ENCODE peak calls at places on chromosomes 13 and 19, in eight cellular contexts. V is uterus, O is IMR-90, W is mesothelial cell of epicardium, D is heart left ventricle, R is cardiac muscle cell, A is A549, S is psoas muscle. G is an unnamed sample.

GRCh38 chr13:74641586-74641985 is 507.4 kb upstream of the KLF12 start:
- DNase-seq in V (no peak), O (peak; percentile 74), W (no peak), D (no peak), R (no peak), A (no peak), S (no peak), G (no peak)

GRCh38 chr13:72820156-72820897 is 38.4 kb downstream of the PIBF1 start:
- DNase-seq in V (no peak), O (peak; percentile 76), W (no peak), D (no peak), R (no peak), A (no peak), S (no peak), G (no peak)

GRCh38 chr13:112729408-112729807 is 39.6 kb downstream of the ATP11A start:
- DNase-seq in V (no peak), O (no peak), W (no peak), D (peak; percentile 77), R (peak; percentile 95), A (no peak), S (peak; percentile 50), G (no peak)

GRCh38 chr19:459724-460511 is 915 bp downstream of the SHC2 start:
- DNase-seq in V (peak; percentile 77), O (peak; percentile 27), W (peak; percentile 78), D (peak; percentile 83), R (peak; percentile 79), A (peak; percentile 55), S (peak; percentile 66), G (no peak)

GRCh38 chr13:40434516-40435397 is 231.7 kb downstream of the FOXO1 start:
- DNase-seq in V (no peak), O (no peak), W (no peak), D (no peak), R (no peak), A (no peak), S (no peak), G (no peak)

GRCh38 chr19:11096210-11096841 is 7.1 kb downstream of the LDLR start:
- DNase-seq in V (peak; percentile 80), O (peak; percentile 47), W (no peak), D (peak; percentile 77), R (no peak), A (no peak), S (peak; percentile 48), G (no peak)

GRCh38 chr19:14112809-14113385 is 4.7 kb downstream of the PRKACA start:
- DNase-seq in V (peak; percentile 63), O (no peak), W (no peak), D (peak; percentile 67), R (no peak), A (no peak), S (peak; percentile 72), G (no peak)

GRCh38 chr19:7699422-7700127 is 2.4 kb downstream of the FCER2 start:
- DNase-seq in V (no peak), O (no peak), W (no peak), D (no peak), R (no peak), A (no peak), S (no peak), G (no peak)

GRCh38 chr13:35631666-35632065 is 155.2 kb upstream of the MAB21L1 start:
- DNase-seq in V (no peak), O (no peak), W (no peak), D (no peak), R (no peak), A (no peak), S (no peak), G (no peak)

GRCh38 chr19:15251749-15252397 is 19.6 kb upstream of the EPHX3 start:
- DNase-seq in V (peak; percentile 93), O (peak; percentile 96), W (peak; percentile 53), D (peak; percentile 89), R (peak; percentile 73), A (peak; percentile 58), S (peak; percentile 88), G (peak; percentile 31)

GRCh38 chr13:67803118-67803517 is 573.0 kb upstream of the PCDH9 start:
- DNase-seq in V (no peak), O (no peak), W (no peak), D (no peak), R (no peak), A (no peak), S (no peak), G (no peak)
- TF ChIP-seq CTCF in V (no peak), O (no peak), W (no peak), D (no peak), R (no peak), A (no peak), S (no peak), G (no peak)

GRCh38 chr13:77574076-77574475 is 38.6 kb downstream of the SCEL start:
- DNase-seq in V (no peak), O (no peak), W (no peak), D (no peak), R (no peak), A (no peak), S (no peak), G (no peak)

DNA sequence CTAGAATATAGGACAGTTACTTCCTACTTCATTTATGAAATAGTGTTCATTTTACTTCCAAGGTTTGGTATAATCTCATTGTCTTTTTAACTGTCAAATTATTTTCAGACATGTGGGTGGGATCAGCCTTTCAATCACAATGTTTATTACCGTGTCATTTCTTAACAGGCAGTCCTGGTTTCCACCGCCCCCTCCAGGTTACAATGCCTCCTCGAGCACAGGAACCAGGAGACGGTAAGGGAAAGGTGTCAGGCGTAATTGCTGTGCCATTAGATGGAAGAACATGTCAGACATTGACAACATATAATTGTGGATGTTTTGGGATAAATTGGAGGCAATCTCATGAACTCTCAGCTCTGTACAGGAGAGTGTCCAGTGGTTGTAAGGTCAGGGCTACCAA is 36.5 kb downstream of the SCEL start:
- DNase-seq in V (no peak), O (no peak), W (no peak), D (no peak), R (no peak), A (no peak), S (no peak), G (no peak)
- TF ChIP-seq CTCF in V (no peak), O (no peak), W (no peak), D (no peak), R (no peak), A (no peak), S (no peak), G (no peak)

DNA sequence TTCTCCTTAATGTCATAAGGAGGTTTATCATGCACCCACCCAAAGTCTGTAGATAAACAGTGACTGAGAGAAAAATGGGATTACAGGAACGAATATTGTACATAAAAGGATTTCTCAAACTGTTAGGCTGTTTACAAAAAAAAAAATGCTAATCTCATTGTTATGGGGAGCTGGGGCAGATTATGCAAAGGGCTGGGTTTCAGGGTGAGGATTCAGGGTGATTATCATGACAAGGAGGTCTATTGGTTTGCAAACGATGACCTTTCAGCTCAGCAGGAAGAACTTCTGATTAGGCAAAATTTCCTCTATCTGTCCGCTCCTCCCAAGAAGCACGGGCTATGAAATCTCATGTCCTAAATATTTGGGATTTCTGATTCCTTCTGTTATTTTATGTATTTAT is 41.4 kb downstream of the NLRP12 start:
- DNase-seq in V (no peak), O (no peak), W (no peak), D (no peak), R (no peak), A (no peak), S (no peak), G (no peak)
- TF ChIP-seq CTCF in V (no peak), O (no peak), W (no peak), D (no peak), R (no peak), A (no peak), S (no peak), G (no peak)

GRCh38 chr19:19737559-19738332 is 4.8 kb upstream of the ZNF14 start:
- DNase-seq in V (no peak), O (no peak), W (no peak), D (no peak), R (no peak), A (no peak), S (no peak), G (no peak)

GRCh38 chr19:19738564-19738963 is 5.7 kb upstream of the ZNF14 start:
- DNase-seq in V (no peak), O (no peak), W (no peak), D (no peak), R (no peak), A (no peak), S (no peak), G (no peak)

GRCh38 chr19:19732579-19733501 is at the start of gene ZNF14:
- DNase-seq in V (peak; percentile 92), O (peak; percentile 90), W (peak; percentile 86), D (peak; percentile 93), R (peak; percentile 97), A (peak; percentile 93), S (peak; percentile 90), G (peak; percentile 89)
- TF ChIP-seq CTCF in V (no peak), O (peak; percentile 6), W (no peak), D (peak; percentile 21), R (peak; percentile 33), A (no peak), S (no peak), G (no peak)